ENCODE peak calls at places on chromosomes 12 and 14, in nine cellular contexts. A, E, M, B, W, Q, C, X and S are unnamed samples.

GRCh38 chr12:1877169-1877878 is 41.1 kb downstream of the CACNA2D4 start:
- DNase-seq in B (no peak), C (no peak), Q (no peak), W (no peak), A (no peak), M (no peak), E (no peak), X (no peak), S (no peak)

GRCh38 chr12:114764516-114764915 is 80.5 kb upstream of the TBX3 start:
- DNase-seq in A (no peak), M (no peak), E (no peak), B (no peak), W (no peak), Q (no peak), X (no peak), C (no peak), S (no peak)

GRCh38 chr12:44076892-44077291 is 241.0 kb downstream of the TMEM117 start:
- DNase-seq in A (no peak), M (no peak), C (no peak), B (no peak), X (no peak), Q (no peak), W (no peak), E (no peak), S (no peak)

GRCh38 chr14:67722293-67722692 is 20.6 kb downstream of the RDH12 start:
- DNase-seq in X (no peak), E (peak), B (peak), Q (no peak), W (no peak), A (peak), M (peak), C (no peak), S (no peak)

GRCh38 chr14:106490442-106490841 is 964.1 kb downstream of the TMEM121 start:
- DNase-seq in X (no peak), B (no peak), M (no peak), Q (no peak), C (no peak), W (no peak), A (no peak), E (no peak), S (no peak)

GRCh38 chr12:65170245-65170881 is 980 bp downstream of the LEMD3 start:
- DNase-seq in W (peak), B (peak), A (peak), Q (peak), E (peak), X (peak), M (peak), C (no peak), S (peak)

GRCh38 chr12:92109613-92110012 is 36.0 kb downstream of the BTG1 start:
- DNase-seq in A (no peak), E (no peak), Q (no peak), X (no peak), W (no peak), B (no peak), C (no peak), M (no peak), S (no peak)

GRCh38 chr14:65002586-65003210 is 16.0 kb downstream of the FNTB start:
- DNase-seq in X (no peak), M (peak), A (no peak), E (no peak), B (no peak), C (no peak), Q (no peak), W (no peak), S (no peak)

GRCh38 chr14:68060198-68060597 is 240.6 kb downstream of the RAD51B start:
- DNase-seq in X (no peak), Q (no peak), M (no peak), B (no peak), A (no peak), W (no peak), E (no peak), C (no peak), S (no peak)

GRCh38 chr14:65170768-65171251 is 68.5 kb upstream of the MAX start:
- DNase-seq in B (peak), E (no peak), M (peak), X (no peak), Q (no peak), C (no peak), A (peak), W (peak), S (no peak)

GRCh38 chr14:38627163-38627562 is 371.3 kb upstream of the CLEC14A start:
- DNase-seq in A (no peak), X (no peak), B (no peak), M (no peak), Q (no peak), C (no peak), W (no peak), E (no peak), S (no peak)

GRCh38 chr12:12723681-12724420 is 6.7 kb downstream of the CDKN1B start:
- DNase-seq in B (peak), M (peak), A (peak), X (no peak), C (no peak), Q (no peak), W (peak), E (peak), S (no peak)

GRCh38 chr12:85441740-85442139 is 161.7 kb downstream of the ALX1 start:
- DNase-seq in W (no peak), A (no peak), Q (no peak), B (no peak), X (no peak), C (no peak), E (no peak), M (peak), S (no peak)
- TF ChIP-seq CTCF in W (no peak), A (no peak), Q (peak), B (no peak), X (no peak), C (no peak), E (no peak), M (peak), S (no peak)

GRCh38 chr12:17976202-17976601 is 113.8 kb downstream of the RERGL start:
- DNase-seq in E (no peak), W (peak), A (peak), Q (no peak), C (no peak), B (no peak), M (peak), X (no peak), S (no peak)
- TF ChIP-seq CTCF in E (no peak), W (no peak), A (no peak), Q (peak), C (no peak), B (no peak), M (peak), X (no peak), S (no peak)

DNA sequence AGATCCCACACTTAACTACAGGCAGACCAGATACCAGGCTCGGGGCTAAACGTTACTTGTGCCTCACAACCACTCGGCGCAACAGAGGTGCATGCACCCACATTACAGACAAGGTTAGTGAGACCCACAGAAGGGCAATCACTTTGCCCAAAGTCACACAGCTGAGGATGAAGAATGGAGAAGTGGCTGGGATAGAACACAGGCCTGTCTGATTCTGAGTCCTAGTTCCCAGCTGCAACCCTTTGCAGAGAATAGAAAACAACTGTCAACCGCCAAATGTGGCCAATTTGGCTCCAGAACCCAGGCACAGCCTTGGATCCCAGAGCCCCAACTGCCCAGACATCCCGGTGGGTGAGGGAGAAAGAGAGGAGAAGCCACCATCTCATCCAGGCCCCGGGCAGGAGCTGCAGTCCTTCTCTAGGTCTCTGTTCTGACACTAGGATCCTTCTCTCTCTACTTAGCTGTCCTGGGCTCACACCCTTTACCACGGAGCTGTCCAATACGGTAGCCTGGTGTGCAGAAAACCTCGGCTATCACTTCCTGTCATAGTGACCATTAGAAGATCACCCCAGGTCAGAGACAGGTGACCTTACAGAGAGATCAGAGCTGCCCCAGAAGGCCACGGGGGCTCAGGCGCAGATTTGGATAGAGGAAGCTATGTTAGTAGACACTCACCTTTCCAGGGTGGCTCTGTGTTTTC is 59.1 kb downstream of the FAM222A start:
- DNase-seq in E (no peak), C (no peak), X (no peak), W (no peak), M (no peak), Q (no peak), B (no peak), A (no peak), S (no peak)
- TF ChIP-seq CTCF in E (no peak), C (no peak), X (no peak), W (no peak), M (no peak), Q (no peak), B (no peak), A (no peak), S (no peak)

GRCh38 chr12:52063986-52064649 is 5.7 kb upstream of the ATG101 start:
- DNase-seq in C (no peak), B (peak), A (no peak), W (no peak), X (no peak), E (peak), M (peak), Q (no peak), S (no peak)

GRCh38 chr12:52063081-52063985 is 6.4 kb upstream of the ATG101 start:
- DNase-seq in B (peak), M (no peak), Q (no peak), W (no peak), C (no peak), X (no peak), A (no peak), E (peak), S (no peak)

GRCh38 chr12:52067081-52067374 is 2.8 kb upstream of the ATG101 start:
- DNase-seq in C (no peak), A (no peak), X (no peak), B (no peak), W (no peak), M (no peak), E (no peak), Q (no peak), S (no peak)

GRCh38 chr12:52069410-52070242 is at the start of gene ATG101:
- DNase-seq in M (peak), C (peak), X (peak), Q (peak), W (peak), A (peak), E (peak), B (peak), S (no peak)

GRCh38 chr12:52066346-52067080 is 3.3 kb upstream of the ATG101 start:
- DNase-seq in E (no peak), C (no peak), X (no peak), Q (no peak), A (no peak), B (no peak), M (no peak), W (no peak), S (no peak)
- TF ChIP-seq CTCF in E (no peak), C (no peak), X (no peak), Q (no peak), A (no peak), B (no peak), M (no peak), W (no peak), S (no peak)

GRCh38 chr12:69524331-69524630 is 54.1 kb downstream of the FRS2 start:
- DNase-seq in X (no peak), M (no peak), B (no peak), C (no peak), A (no peak), W (no peak), Q (no peak), E (no peak), S (no peak)
- TF ChIP-seq CTCF in X (no peak), M (no peak), B (no peak), C (no peak), A (no peak), W (no peak), Q (no peak), E (no peak), S (no peak)

GRCh38 chr14:75301666-75302325 is 23.2 kb downstream of the FOS start:
- DNase-seq in W (peak), X (peak), B (peak), C (no peak), E (peak), Q (no peak), M (peak), A (no peak), S (no peak)

GRCh38 chr14:75303415-75303814 is 24.8 kb downstream of the FOS start:
- DNase-seq in Q (no peak), C (no peak), M (peak), E (peak), X (peak), W (peak), B (peak), A (peak), S (no peak)

GRCh38 chr14:75310295-75311059 is 31.8 kb downstream of the FOS start:
- DNase-seq in A (peak), M (peak), E (peak), X (peak), C (no peak), W (peak), Q (peak), B (peak), S (peak)

GRCh38 chr14:75307700-75308379 is 29.2 kb downstream of the FOS start:
- DNase-seq in B (peak), W (peak), X (peak), Q (peak), C (no peak), E (peak), A (peak), M (peak), S (peak)

GRCh38 chr14:75306917-75307699 is 28.5 kb downstream of the FOS start:
- DNase-seq in B (no peak), X (no peak), M (peak), A (no peak), C (no peak), E (no peak), Q (no peak), W (peak), S (no peak)
- TF ChIP-seq CTCF in B (no peak), X (no peak), M (peak), A (peak), C (peak), E (peak), Q (peak), W (no peak), S (no peak)

GRCh38 chr14:31270196-31270772 is 62.7 kb upstream of the HECTD1 start:
- DNase-seq in X (no peak), W (peak), Q (no peak), A (no peak), C (no peak), B (no peak), M (peak), E (no peak), S (no peak)
- TF ChIP-seq CTCF in X (no peak), W (no peak), Q (peak), A (no peak), C (peak), B (no peak), M (peak), E (no peak), S (no peak)